ENCODE peak calls at places on chromosomes 5 and 9, in four cellular contexts. X is H1, S is K562, P is HepG2. E is an unnamed sample.

GRCh38 chr9:2622361-2623045 is 916 bp downstream of the VLDLR start:
- DNase-seq in X (peak; percentile 55), S (no peak), P (no peak), E (peak; percentile 24)

GRCh38 chr9:81374881-81375280 is 314.5 kb downstream of the TLE1 start:
- DNase-seq in X (no peak), S (no peak), P (no peak), E (peak; percentile 55)

GRCh38 chr5:135126688-135127603 is 92.9 kb upstream of the PITX1 start:
- DNase-seq in X (no peak), S (no peak), P (no peak), E (no peak)

GRCh38 chr5:127942246-127943060 is 141.1 kb upstream of the SLC12A2 start:
- DNase-seq in X (no peak), S (no peak), P (no peak), E (peak; percentile 39)

GRCh38 chr5:83109380-83109779 is 32.0 kb downstream of the XRCC4 start:
- DNase-seq in X (no peak), S (no peak), P (no peak), E (no peak)

GRCh38 chr5:154610321-154611154 is 132.5 kb upstream of the HAND1 start:
- DNase-seq in X (peak; percentile 93), S (peak; percentile 89), P (peak; percentile 55), E (peak; percentile 62)

GRCh38 chr5:107415762-107416161 is 255.0 kb downstream of the EFNA5 start:
- DNase-seq in X (no peak), S (no peak), P (no peak), E (no peak)

GRCh38 chr5:73135429-73136276 is 15.3 kb downstream of the TMEM171 start:
- DNase-seq in X (no peak), S (peak; percentile 50), P (peak; percentile 18), E (peak; percentile 16)

GRCh38 chr5:126433708-126434107 is 10.5 kb downstream of the GRAMD2B start:
- DNase-seq in X (no peak), S (no peak), P (no peak), E (no peak)

GRCh38 chr5:14364096-14364495 is 217.5 kb upstream of the OTULINL start:
- DNase-seq in X (no peak), S (no peak), P (no peak), E (peak; percentile 18)

GRCh38 chr9:124221685-124222084 is 36.1 kb upstream of the NEK6 start:
- DNase-seq in X (no peak), S (no peak), P (no peak), E (no peak)

GRCh38 chr5:79689541-79690466 is at the start of gene CMYA5:
- DNase-seq in X (peak; percentile 80), S (no peak), P (no peak), E (no peak)

GRCh38 chr5:137078171-137078665 is 420.9 kb downstream of the SPOCK1 start:
- DNase-seq in X (no peak), S (no peak), P (no peak), E (no peak)

GRCh38 chr9:26947736-26948135 is 694 bp upstream of the PLAA start:
- DNase-seq in X (no peak), S (no peak), P (no peak), E (no peak)

GRCh38 chr5:168672016-168672415 is 92.8 kb upstream of the PANK3 start:
- DNase-seq in X (no peak), S (no peak), P (no peak), E (no peak)

GRCh38 chr5:115429345-115429940 is 115.1 kb downstream of the FEM1C start:
- DNase-seq in X (no peak), S (no peak), P (no peak), E (no peak)

GRCh38 chr9:19493174-19493811 is 84.5 kb downstream of the ACER2 start:
- DNase-seq in X (peak; percentile 78), S (peak; percentile 38), P (peak; percentile 15), E (peak; percentile 59)

GRCh38 chr9:15306068-15306756 is 804 bp downstream of the TTC39B start:
- DNase-seq in X (peak; percentile 74), S (no peak), P (peak; percentile 59), E (peak; percentile 41)

GRCh38 chr9:82606761-82607382 is 456.1 kb downstream of the RASEF start:
- DNase-seq in X (peak; percentile 58), S (no peak), P (peak; percentile 69), E (peak; percentile 57)

GRCh38 chr5:32499261-32499660 is 54.7 kb upstream of the ZFR start:
- DNase-seq in X (no peak), S (no peak), P (no peak), E (no peak)

GRCh38 chr5:174307031-174307408 is 261.5 kb downstream of the NSG2 start:
- DNase-seq in X (peak; percentile 44), S (no peak), P (no peak), E (no peak)

GRCh38 chr5:157476699-157477408 is 16.8 kb downstream of the NIPAL4 start:
- DNase-seq in X (no peak), S (peak; percentile 70), P (peak; percentile 75), E (peak; percentile 67)

GRCh38 chr5:12022444-12022843 is 118.2 kb upstream of the CTNND2 start:
- DNase-seq in X (no peak), S (no peak), P (no peak), E (no peak)

GRCh38 chr5:15585128-15585527 is 85.1 kb downstream of the FBXL7 start:
- DNase-seq in X (no peak), S (no peak), P (no peak), E (no peak)

GRCh38 chr5:14464101-14464500 is 117.5 kb upstream of the OTULINL start:
- DNase-seq in X (no peak), S (no peak), P (no peak), E (no peak)

GRCh38 chr5:68088302-68088701 is 127.3 kb upstream of the PIK3R1 start:
- DNase-seq in X (no peak), S (no peak), P (no peak), E (no peak)

GRCh38 chr5:37945446-37945845 is 105.6 kb upstream of the GDNF start:
- DNase-seq in X (no peak), S (no peak), P (no peak), E (no peak)

GRCh38 chr9:13857521-13857920 is 456.4 kb downstream of the NFIB start:
- DNase-seq in X (no peak), S (no peak), P (no peak), E (peak; percentile 24)

GRCh38 chr9:120932086-120932818 is 5.7 kb upstream of the TRAF1 start:
- DNase-seq in X (no peak), S (no peak), P (no peak), E (no peak)

GRCh38 chr9:12818431-12819000 is 43.7 kb downstream of the LURAP1L start:
- DNase-seq in X (no peak), S (no peak), P (no peak), E (no peak)

GRCh38 chr5:116445311-116445710 is 129.3 kb downstream of the SEMA6A start:
- DNase-seq in X (no peak), S (no peak), P (no peak), E (no peak)

GRCh38 chr5:100852988-100853449 is 50.1 kb downstream of the ST8SIA4 start:
- DNase-seq in X (no peak), S (no peak), P (no peak), E (no peak)

GRCh38 chr9:15873573-15874177 is 320.8 kb downstream of the CCDC171 start:
- DNase-seq in X (no peak), S (no peak), P (peak; percentile 33), E (peak; percentile 55)

GRCh38 chr9:86078731-86079130 is 20.6 kb downstream of the GOLM1 start:
- DNase-seq in X (no peak), S (no peak), P (no peak), E (no peak)

GRCh38 chr5:83919071-83920041 is 198.7 kb upstream of the HAPLN1 start:
- DNase-seq in X (no peak), S (no peak), P (no peak), E (peak; percentile 89)

GRCh38 chr5:53008751-53009150 is 19.6 kb downstream of the ITGA2 start:
- DNase-seq in X (no peak), S (no peak), P (no peak), E (peak; percentile 43)

GRCh38 chr5:24862117-24862516 is 217.3 kb upstream of the CDH10 start:
- DNase-seq in X (no peak), S (no peak), P (no peak), E (no peak)

GRCh38 chr9:14899815-14900193 is 10.4 kb downstream of the FREM1 start:
- DNase-seq in X (no peak), S (no peak), P (peak; percentile 21), E (no peak)

GRCh38 chr5:18312016-18312415 is 677.8 kb downstream of the TAF11L14 start:
- DNase-seq in X (no peak), S (no peak), P (no peak), E (no peak)

GRCh38 chr5:57844410-57844809 is 361.8 kb upstream of the ACTBL2 start:
- DNase-seq in X (no peak), S (no peak), P (no peak), E (peak; percentile 85)

GRCh38 chr5:57839447-57839846 is 356.8 kb upstream of the ACTBL2 start:
- DNase-seq in X (no peak), S (no peak), P (no peak), E (peak; percentile 21)

GRCh38 chr5:57842376-57843015 is 359.9 kb upstream of the ACTBL2 start:
- DNase-seq in X (no peak), S (no peak), P (no peak), E (peak; percentile 43)

GRCh38 chr5:57843016-57843402 is 360.4 kb upstream of the ACTBL2 start:
- DNase-seq in X (no peak), S (no peak), P (no peak), E (no peak)

GRCh38 chr5:57841671-57842375 is 359.2 kb upstream of the ACTBL2 start:
- DNase-seq in X (peak; percentile 46), S (no peak), P (no peak), E (peak; percentile 96)
- TF ChIP-seq JUN in X (peak; percentile 91), S (no peak), P (no peak), E (peak; percentile 89)

GRCh38 chr9:127562271-127562780 is 49.8 kb upstream of the STXBP1 start:
- DNase-seq in X (no peak), S (no peak), P (no peak), E (no peak)
- H3K27ac ChIP-seq in X (no peak overlapping the region), S (peak overlapping the region; percentile 72), P (no peak overlapping the region), E (peak overlapping the region; percentile 85)

GRCh38 chr5:138579517-138579863 is 4.3 kb upstream of the HSPA9 start:
- DNase-seq in X (no peak), S (no peak), P (no peak), E (no peak)
- H2AFZ ChIP-seq in X (peak overlapping the region; percentile 12), S (peak overlapping the region; percentile 89), P (no peak overlapping the region), E (peak overlapping the region; percentile 60)

GRCh38 chr5:141636413-141637265 is at the start of the genes HDAC3 and RELL2:
- DNase-seq in X (peak; percentile 100), S (peak; percentile 96), P (peak; percentile 81), E (peak; percentile 95)
- TF ChIP-seq JUN in X (no peak), S (no peak), P (no peak), E (no peak)